ENCODE peak calls at places on chromosomes 6 and 20, in four cellular contexts. M is activated CD4-positive, alpha-beta T cell treated with anti-CD3 and anti-CD28 coated beads, Interleukin-2, amount 50 U/mL, for 1 hour; B is endodermal cell; S is GM19239. L is an unnamed sample.

GRCh38 chr20:33516882-33517281 is 27.0 kb downstream of the CBFA2T2 start:
- DNase-seq in S (no peak), B (no peak), M (no peak), L (no peak)

GRCh38 chr6:107354470-107354869 is 104.9 kb downstream of the PDSS2 start:
- DNase-seq in M (no peak), B (no peak), S (no peak), L (no peak)

GRCh38 chr6:100346828-100347227 is 117.9 kb downstream of the SIM1 start:
- DNase-seq in S (no peak), M (no peak), B (no peak), L (no peak)

GRCh38 chr6:47235964-47236760 is 73.5 kb downstream of the TNFRSF21 start:
- DNase-seq in B (no peak), M (no peak), S (no peak), L (no peak)

GRCh38 chr20:61731363-61732181 is 334.1 kb downstream of the TAF4 start:
- DNase-seq in M (no peak), B (no peak), S (no peak), L (no peak)

GRCh38 chr6:89501239-89501638 is 68.3 kb downstream of the ANKRD6 start:
- DNase-seq in S (no peak), B (peak), M (no peak), L (peak)

GRCh38 chr6:100846276-100846675 is 34.9 kb downstream of the ASCC3 start:
- DNase-seq in B (no peak), S (no peak), M (no peak), L (no peak)

GRCh38 chr6:47168176-47168575 is 126.0 kb upstream of the ADGRF1 start:
- DNase-seq in B (peak), S (no peak), M (no peak), L (no peak)

GRCh38 chr20:34473262-34473883 is 42.8 kb upstream of the DYNLRB1 start:
- DNase-seq in B (peak), M (peak), S (no peak), L (peak)

GRCh38 chr6:170393033-170393432 is 86.5 kb downstream of the FAM120B start:
- DNase-seq in M (no peak), B (no peak), S (no peak), L (no peak)

GRCh38 chr6:118968416-118968815 is 33.5 kb upstream of the MCM9 start:
- DNase-seq in B (no peak), S (no peak), M (no peak), L (no peak)

GRCh38 chr6:13453771-13454251 is 33.6 kb downstream of the GFOD1 start:
- DNase-seq in B (peak), S (no peak), M (no peak), L (no peak)

L was measured in H7.